ENCODE peak calls at places on chromosomes 1 and 21, in seven cellular contexts. M is heart right ventricle, X is A549, T is AG04450, O is cardiac muscle cell, L is fibroblast of lung, V is left lung. B is an unnamed sample.

GRCh38 chr1:109912873-109913272 is 2.2 kb downstream of the CSF1 start:
- DNase-seq in M (no peak), X (no peak), T (no peak), O (peak; percentile 70), L (no peak), V (no peak), B (no peak)

GRCh38 chr1:13809461-13810159 is 109.6 kb downstream of the PRDM2 start:
- DNase-seq in M (no peak), X (no peak), T (no peak), O (no peak), L (no peak), V (no peak), B (no peak)

GRCh38 chr1:167821356-167821685 is 92.6 kb downstream of the ADCY10 start:
- DNase-seq in M (no peak), X (no peak), T (no peak), O (no peak), L (no peak), V (no peak), B (no peak)

GRCh38 chr1:35894183-35894582 is 11.2 kb downstream of the AGO1 start:
- DNase-seq in M (peak; percentile 20), X (peak; percentile 46), T (no peak), O (peak; percentile 65), L (peak; percentile 33), V (peak; percentile 75), B (no peak)

GRCh38 chr1:47507921-47508894 is 70.4 kb downstream of the FOXD2 start:
- DNase-seq in M (peak; percentile 25), X (no peak), T (no peak), O (peak; percentile 9), L (no peak), V (no peak), B (no peak)

GRCh38 chr1:228393268-228393699 is 13.4 kb downstream of the TRIM11 start:
- DNase-seq in M (no peak), X (peak; percentile 56), T (peak; percentile 32), O (peak; percentile 87), L (peak; percentile 77), V (peak; percentile 35), B (peak; percentile 45)

GRCh38 chr1:202656951-202657646 is 53.2 kb downstream of the SYT2 start:
- DNase-seq in M (no peak), X (peak; percentile 43), T (no peak), O (peak; percentile 58), L (peak; percentile 20), V (no peak), B (no peak)

GRCh38 chr1:153557877-153558276 is 7.8 kb downstream of the S100A2 start:
- DNase-seq in M (no peak), X (no peak), T (no peak), O (no peak), L (no peak), V (no peak), B (no peak)

GRCh38 chr1:15311886-15312285 is 64.9 kb downstream of the FHAD1 start:
- DNase-seq in M (no peak), X (no peak), T (no peak), O (no peak), L (peak; percentile 12), V (no peak), B (no peak)

GRCh38 chr21:42118901-42119300 is 47.8 kb downstream of the UMODL1 start:
- DNase-seq in M (no peak), X (no peak), T (no peak), O (no peak), L (no peak), V (no peak), B (no peak)

GRCh38 chr1:19582318-19582717 is 61.8 kb upstream of the NBL1 start:
- DNase-seq in M (peak; percentile 40), X (peak; percentile 54), T (no peak), O (no peak), L (no peak), V (peak; percentile 72), B (no peak)

GRCh38 chr1:182588460-182589396 is at the start of gene RNASEL:
- DNase-seq in M (peak; percentile 71), X (peak; percentile 58), T (peak; percentile 6), O (peak; percentile 82), L (peak; percentile 71), V (peak; percentile 85), B (peak; percentile 74)

GRCh38 chr1:27588256-27589232 is 15.4 kb downstream of the AHDC1 start:
- DNase-seq in M (no peak), X (no peak), T (no peak), O (peak; percentile 44), L (no peak), V (no peak), B (no peak)

GRCh38 chr1:173714759-173715537 is at the start of gene KLHL20:
- DNase-seq in M (peak; percentile 84), X (peak; percentile 93), T (peak; percentile 80), O (peak; percentile 95), L (peak; percentile 94), V (peak; percentile 84), B (peak; percentile 53)

GRCh38 chr1:165367375-165367993 is 11.0 kb upstream of the LMX1A start:
- DNase-seq in M (peak; percentile 81), X (peak; percentile 71), T (peak; percentile 29), O (peak; percentile 78), L (peak; percentile 66), V (peak; percentile 59), B (peak; percentile 43)

GRCh38 chr1:210645582-210646257 is 317.0 kb downstream of the HHAT start:
- DNase-seq in M (no peak), X (no peak), T (no peak), O (no peak), L (no peak), V (no peak), B (no peak)

GRCh38 chr1:199585392-199585791 is 442.1 kb upstream of the NR5A2 start:
- DNase-seq in M (no peak), X (no peak), T (no peak), O (no peak), L (no peak), V (no peak), B (no peak)

GRCh38 chr1:244049142-244049968 is 1.7 kb upstream of the ZBTB18 start:
- DNase-seq in M (peak; percentile 31), X (no peak), T (no peak), O (peak; percentile 18), L (no peak), V (peak; percentile 42), B (peak; percentile 55)

GRCh38 chr1:90725961-90726715 is 9.0 kb upstream of the BARHL2 start:
- DNase-seq in M (no peak), X (no peak), T (no peak), O (peak; percentile 9), L (peak; percentile 20), V (no peak), B (no peak)

GRCh38 chr1:165773324-165773965 is 4.8 kb upstream of the TMCO1 start:
- DNase-seq in M (no peak), X (peak; percentile 58), T (peak; percentile 27), O (peak; percentile 30), L (peak; percentile 59), V (no peak), B (no peak)

GRCh38 chr1:238681021-238681420 is 705.3 kb upstream of the CHRM3 start:
- DNase-seq in M (no peak), X (peak; percentile 5), T (no peak), O (peak; percentile 75), L (peak; percentile 63), V (no peak), B (no peak)

GRCh38 chr1:223556414-223557124 is 108.9 kb downstream of the CAPN8 start:
- DNase-seq in M (no peak), X (peak; percentile 61), T (no peak), O (peak; percentile 32), L (peak; percentile 15), V (peak; percentile 57), B (no peak)
- TF ChIP-seq CTCF in M (peak; percentile 13), X (peak; percentile 68), T (peak; percentile 30), O (peak; percentile 56), L (peak; percentile 54), V (peak; percentile 58), B (no peak)

GRCh38 chr1:66751160-66751559 is 1.1 kb upstream of the DYNLT5 start:
- DNase-seq in M (no peak), X (no peak), T (no peak), O (no peak), L (no peak), V (no peak), B (no peak)

GRCh38 chr1:66750578-66750977 is 1.7 kb upstream of the DYNLT5 start:
- DNase-seq in M (no peak), X (no peak), T (no peak), O (no peak), L (no peak), V (no peak), B (no peak)

GRCh38 chr1:66757740-66758139 is 5.5 kb downstream of the DYNLT5 start:
- DNase-seq in M (no peak), X (no peak), T (no peak), O (no peak), L (no peak), V (no peak), B (no peak)

GRCh38 chr1:66752000-66752592 is at the start of gene DYNLT5:
- DNase-seq in M (peak; percentile 74), X (no peak), T (no peak), O (peak; percentile 78), L (peak; percentile 50), V (peak; percentile 67), B (peak; percentile 39)

DNA sequence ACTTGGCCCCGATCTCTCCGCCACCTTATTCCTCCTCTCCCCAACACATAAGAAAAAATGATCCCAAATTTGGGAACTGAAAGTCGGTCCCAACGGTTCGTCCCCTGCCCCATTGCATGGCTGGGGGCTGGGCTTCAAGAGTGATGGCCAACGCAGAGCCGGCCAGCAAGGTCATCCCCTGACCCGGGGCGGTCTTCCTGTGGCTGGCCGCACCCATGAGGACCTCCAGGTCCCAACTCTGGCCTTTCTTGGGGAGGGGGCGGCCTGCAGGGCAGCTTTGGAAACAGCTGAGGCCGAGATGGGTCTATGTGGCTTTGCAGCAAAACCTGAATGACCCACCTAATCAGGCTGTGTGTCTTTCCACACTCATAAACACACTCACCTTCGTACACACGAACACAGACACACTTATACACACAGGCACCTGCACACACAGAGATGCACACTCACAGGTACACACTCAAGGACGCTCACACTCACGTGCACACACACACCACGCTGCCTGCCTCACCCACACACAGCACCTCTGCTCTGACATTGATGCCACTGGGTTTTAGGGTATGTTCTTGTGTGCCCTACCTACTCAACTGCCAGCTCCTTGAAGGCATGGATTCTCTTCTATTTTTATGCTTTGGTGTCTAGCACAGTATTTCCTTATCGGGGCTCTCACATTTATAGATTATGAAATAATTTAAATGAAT is 562 bp downstream of the DYNLT5 start:
- DNase-seq in M (no peak), X (no peak), T (no peak), O (no peak), L (no peak), V (no peak), B (peak; percentile 42)
- H3K4me3 ChIP-seq in M (peak overlapping the region; percentile 64), X (no peak overlapping the region), T (peak overlapping the region; percentile 54), O (peak overlapping the region; percentile 28), L (peak overlapping the region; percentile 50), V (peak overlapping the region; percentile 45), B (peak overlapping the region; percentile 48)

DNA sequence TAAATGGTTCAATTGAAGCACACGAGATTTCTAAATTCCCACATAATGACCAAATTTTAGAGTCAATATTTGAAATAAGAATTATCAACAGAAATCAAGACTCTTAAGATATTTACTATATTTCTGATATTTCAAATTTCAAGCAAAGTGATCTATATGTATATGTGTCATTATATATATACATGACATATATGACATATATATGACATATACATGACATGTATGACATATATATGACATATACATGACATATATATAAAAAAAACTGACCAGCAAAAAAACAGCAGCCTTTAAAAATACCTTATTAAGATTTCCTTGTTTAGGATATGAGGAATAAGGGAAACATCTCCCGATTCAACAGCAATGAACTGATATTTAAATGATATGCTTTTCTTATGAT is 266.2 kb downstream of the FAF1 start:
- DNase-seq in M (no peak), X (no peak), T (no peak), O (no peak), L (no peak), V (no peak), B (no peak)
- H3K27ac ChIP-seq in M (no peak overlapping the region), X (no peak overlapping the region), T (no peak overlapping the region), O (no peak overlapping the region), L (no peak overlapping the region), V (no peak overlapping the region), B (peak overlapping the region; percentile 92)

GRCh38 chr1:230792691-230793462 is 45.7 kb downstream of the CAPN9 start:
- DNase-seq in M (no peak), X (peak; percentile 9), T (no peak), O (peak; percentile 46), L (peak; percentile 28), V (no peak), B (no peak)
- TF ChIP-seq CTCF in M (no peak), X (no peak), T (peak; percentile 33), O (peak; percentile 22), L (peak; percentile 28), V (no peak), B (no peak)

B was measured in dorsolateral prefrontal cortex.